ENCODE peak calls at places on chromosomes 13 and 19, in nine cellular contexts. W is OCI-LY7; N is tibial artery; M is small intestine; C is mesendoderm; A is IMR-90; V is osteoblast; J is neural progenitor cell; R is effector memory CD4-positive, alpha-beta T cell. Z is an unnamed sample.
A peak's percentile ranks its signal among the peaks of the same experiment; 100 is the strongest.

GRCh38 chr13:28046981-28047380 is 53.4 kb downstream of the FLT3 start:
- DNase-seq in A (peak; percentile 94), V (no peak), M (no peak), W (no peak), J (no peak), R (no peak), C (no peak), N (no peak), Z (no peak)

GRCh38 chr13:80921556-80921955 is 580.6 kb upstream of the SPRY2 start:
- DNase-seq in R (no peak), V (no peak), A (no peak), W (no peak), C (no peak), M (no peak), N (no peak), J (no peak), Z (no peak)

GRCh38 chr13:109159650-109160309 is 530.4 kb downstream of the MYO16 start:
- DNase-seq in N (no peak), R (no peak), A (no peak), J (no peak), M (no peak), V (no peak), C (no peak), W (peak; percentile 34), Z (no peak)

GRCh38 chr19:674282-675151 is 1.7 kb upstream of the FSTL3 start:
- DNase-seq in C (no peak), J (no peak), W (no peak), M (no peak), N (no peak), A (no peak), V (peak; percentile 90), R (no peak), Z (no peak)

GRCh38 chr13:46181799-46182490 is at the start of gene LCP1:
- DNase-seq in M (peak; percentile 75), W (peak; percentile 97), J (no peak), N (no peak), A (no peak), R (peak; percentile 74), C (peak; percentile 62), V (no peak), Z (no peak)

GRCh38 chr13:22837980-22838615 is 342.7 kb upstream of the SGCG start:
- DNase-seq in C (no peak), V (no peak), W (no peak), J (no peak), A (no peak), M (no peak), N (no peak), R (no peak), Z (no peak)

GRCh38 chr13:112171570-112171965 is 104.6 kb downstream of the SOX1 start:
- DNase-seq in J (no peak), R (no peak), V (no peak), M (no peak), N (no peak), C (no peak), A (no peak), W (no peak), Z (no peak)

GRCh38 chr13:41780736-41781708 is 179.9 kb downstream of the VWA8 start:
- DNase-seq in R (no peak), N (no peak), M (no peak), C (no peak), V (peak; percentile 66), W (no peak), A (peak; percentile 80), J (no peak), Z (no peak)

GRCh38 chr13:79386125-79386822 is 19.8 kb downstream of the RBM26 start:
- DNase-seq in J (no peak), R (no peak), V (no peak), W (no peak), N (no peak), C (no peak), M (no peak), A (no peak), Z (no peak)

GRCh38 chr19:7860166-7860901 is 13.9 kb downstream of the PRR36 start:
- DNase-seq in A (no peak), J (no peak), V (peak; percentile 76), M (no peak), R (no peak), W (no peak), C (no peak), N (no peak), Z (no peak)

GRCh38 chr19:7862413-7862951 is 11.7 kb downstream of the PRR36 start:
- DNase-seq in A (peak; percentile 34), R (peak; percentile 71), V (peak; percentile 97), M (peak; percentile 63), J (peak; percentile 96), W (peak; percentile 84), N (no peak), C (peak; percentile 92), Z (no peak)

GRCh38 chr19:7863157-7863970 is 10.8 kb downstream of the PRR36 start:
- DNase-seq in R (no peak), V (peak; percentile 80), N (no peak), A (no peak), C (peak; percentile 57), M (no peak), J (peak; percentile 73), W (no peak), Z (no peak)

GRCh38 chr19:7860902-7861618 is 13.1 kb downstream of the PRR36 start:
- DNase-seq in C (no peak), W (no peak), N (no peak), A (no peak), J (no peak), R (no peak), V (peak; percentile 85), M (no peak), Z (no peak)

GRCh38 chr19:7861619-7862412 is 12.4 kb downstream of the PRR36 start:
- DNase-seq in V (peak; percentile 77), C (no peak), A (no peak), W (no peak), N (no peak), R (no peak), J (peak; percentile 64), M (no peak), Z (no peak)
- H3K27ac ChIP-seq in V (no peak overlapping the region), C (no peak overlapping the region), A (no peak overlapping the region), W (no peak overlapping the region), N (no peak overlapping the region), R (no peak overlapping the region), J (no peak overlapping the region), M (no peak overlapping the region), Z (peak overlapping the region; percentile 66)

GRCh38 chr19:46486358-46486757 is 9.3 kb downstream of the PNMA8B start:
- DNase-seq in A (no peak), J (no peak), R (no peak), N (no peak), C (no peak), M (no peak), V (peak; percentile 31), W (no peak), Z (no peak)

GRCh38 chr19:46489445-46490272 is 6.0 kb downstream of the PNMA8B start:
- DNase-seq in J (peak; percentile 67), N (peak; percentile 84), W (no peak), C (peak; percentile 80), M (no peak), V (peak; percentile 97), A (peak; percentile 62), R (no peak), Z (peak; percentile 57)

GRCh38 chr19:46488551-46488950 is 7.1 kb downstream of the PNMA8B start:
- DNase-seq in A (no peak), V (peak; percentile 85), N (no peak), R (no peak), C (no peak), M (no peak), J (no peak), W (no peak), Z (no peak)

GRCh38 chr19:46487178-46487801 is 8.4 kb downstream of the PNMA8B start:
- DNase-seq in C (no peak), A (no peak), R (no peak), N (no peak), V (peak; percentile 79), J (no peak), M (no peak), W (no peak), Z (no peak)

DNA sequence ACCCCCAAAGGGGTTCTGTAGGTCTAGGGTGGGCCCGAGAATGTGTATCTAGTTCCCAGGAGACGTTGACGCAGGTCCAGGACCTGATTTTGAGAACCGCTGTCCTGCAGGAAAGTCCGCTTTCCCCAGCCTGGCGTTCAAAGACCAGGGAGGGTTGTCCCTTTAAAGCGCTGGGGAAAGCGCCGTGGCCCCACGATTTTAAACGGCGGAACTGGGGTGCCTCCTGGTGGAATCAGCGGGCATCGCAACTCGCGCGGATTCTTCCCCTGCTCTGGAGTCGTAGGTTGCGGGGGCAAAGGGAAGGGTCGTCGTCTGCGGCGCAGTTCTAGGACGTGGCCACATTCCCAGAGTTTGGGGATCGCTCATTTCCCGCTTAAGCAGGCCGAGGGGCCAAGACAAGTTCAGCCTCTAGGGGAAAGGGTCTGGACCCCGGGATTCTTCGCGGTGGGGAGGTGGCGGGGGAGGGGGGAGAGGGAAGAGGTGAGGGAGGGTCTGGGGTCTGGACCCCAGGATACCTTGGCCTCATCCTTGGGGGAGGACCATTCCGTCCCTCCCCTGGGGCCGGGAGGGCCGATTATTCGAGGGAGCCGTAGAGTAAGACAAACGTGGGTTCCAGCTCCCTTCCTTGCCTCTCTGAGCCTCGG is 7.7 kb downstream of the PNMA8B start:
- DNase-seq in V (peak; percentile 98), C (peak; percentile 72), J (peak; percentile 91), W (peak; percentile 80), R (peak; percentile 50), M (peak; percentile 46), N (peak; percentile 86), A (peak; percentile 63), Z (peak; percentile 78)
- H3K27ac ChIP-seq in V (no peak overlapping the region), C (no peak overlapping the region), J (no peak overlapping the region), W (no peak overlapping the region), R (no peak overlapping the region), M (no peak overlapping the region), N (no peak overlapping the region), A (no peak overlapping the region), Z (no peak overlapping the region)

GRCh38 chr13:95301135-95301946 is at the start of gene ABCC4:
- DNase-seq in R (peak; percentile 8), N (peak; percentile 73), A (peak; percentile 72), M (peak; percentile 67), W (peak; percentile 72), J (peak; percentile 91), C (peak; percentile 88), V (peak; percentile 98), Z (peak; percentile 27)

GRCh38 chr13:95298169-95298940 is 2.9 kb downstream of the ABCC4 start:
- DNase-seq in N (no peak), J (no peak), V (peak; percentile 69), C (no peak), M (no peak), R (no peak), A (no peak), W (no peak), Z (no peak)

GRCh38 chr13:95301947-95302386 is 716 bp upstream of the ABCC4 start:
- DNase-seq in N (no peak), W (no peak), C (peak; percentile 89), V (no peak), M (peak; percentile 28), R (no peak), A (no peak), J (peak; percentile 61), Z (no peak)

GRCh38 chr13:95298971-95299627 is 2.2 kb downstream of the ABCC4 start:
- DNase-seq in J (no peak), W (no peak), N (no peak), M (no peak), R (no peak), V (peak; percentile 91), A (peak; percentile 94), C (peak; percentile 41), Z (no peak)

GRCh38 chr13:95300625-95301134 is 571 bp downstream of the ABCC4 start:
- DNase-seq in J (peak; percentile 73), R (peak; percentile 0), N (peak; percentile 69), W (peak; percentile 54), A (peak; percentile 67), V (peak; percentile 90), M (peak; percentile 74), C (peak; percentile 35), Z (peak; percentile 30)
- H3K27ac ChIP-seq in J (no peak overlapping the region), R (no peak overlapping the region), N (peak overlapping the region; percentile 52), W (no peak overlapping the region), A (peak overlapping the region; percentile 96), V (peak overlapping the region; percentile 51), M (peak overlapping the region; percentile 91), C (no peak overlapping the region), Z (no peak overlapping the region)

GRCh38 chr19:51139299-51140018 is 2.6 kb upstream of the SIGLEC7 start:
- DNase-seq in R (no peak), N (peak; percentile 53), J (no peak), M (no peak), C (no peak), V (no peak), A (no peak), W (no peak), Z (no peak)
- H3K27ac ChIP-seq in R (no peak overlapping the region), N (no peak overlapping the region), J (no peak overlapping the region), M (peak overlapping the region; percentile 46), C (no peak overlapping the region), V (no peak overlapping the region), A (no peak overlapping the region), W (no peak overlapping the region), Z (no peak overlapping the region)